ENCODE peak calls at places on chromosomes 4 and X, in five cellular contexts. E, U, F, L and O are unnamed samples.

GRCh38 chr4:98722000-98722399 is 63.6 kb upstream of the TSPAN5 start:
- DNase-seq in E (no peak), U (no peak), F (no peak), L (no peak), O (no peak)

GRCh38 chr4:94446386-94446785 is 5.4 kb upstream of the PDLIM5 start:
- DNase-seq in E (no peak), U (no peak), F (no peak), L (no peak), O (no peak)

GRCh38 chr4:6259886-6260285 is 9.8 kb upstream of the WFS1 start:
- DNase-seq in E (no peak), U (no peak), F (no peak), L (no peak), O (no peak)

GRCh38 chrX:108199691-108200090 is 108.1 kb downstream of the ATG4A start:
- DNase-seq in E (no peak), U (peak; percentile 31), F (peak; percentile 52), L (no peak), O (no peak)

GRCh38 chr4:158722291-158722916 is 792 bp downstream of the PPID start:
- DNase-seq in E (peak; percentile 10), U (peak; percentile 35), F (peak; percentile 8), L (no peak), O (no peak)

GRCh38 chr4:134934036-134934806 is 732.6 kb upstream of the PABPC4L start:
- DNase-seq in E (no peak), U (no peak), F (no peak), L (no peak), O (no peak)

GRCh38 chr4:5186584-5187170 is 135.4 kb downstream of the STK32B start:
- DNase-seq in E (no peak), U (no peak), F (no peak), L (no peak), O (no peak)

GRCh38 chr4:160235771-160236170 is 1132.9 kb downstream of the RAPGEF2 start:
- DNase-seq in E (no peak), U (no peak), F (no peak), L (no peak), O (no peak)

GRCh38 chr4:98638661-98639060 is 19.8 kb downstream of the TSPAN5 start:
- DNase-seq in E (no peak), U (no peak), F (no peak), L (no peak), O (no peak)

GRCh38 chr4:126899382-126899801 is 733.4 kb upstream of the INTU start:
- DNase-seq in E (no peak), U (peak; percentile 9), F (no peak), L (no peak), O (no peak)

GRCh38 chr4:149795256-149795655 is 20.4 kb downstream of the IQCM start:
- DNase-seq in E (no peak), U (no peak), F (no peak), L (no peak), O (no peak)

GRCh38 chrX:34654939-34655338 is 2.1 kb downstream of the TMEM47 start:
- DNase-seq in E (no peak), U (no peak), F (no peak), L (no peak), O (no peak)

GRCh38 chrX:40581333-40581910 is 652 bp downstream of the ATP6AP2 start:
- DNase-seq in E (peak; percentile 48), U (no peak), F (no peak), L (no peak), O (no peak)